ENCODE peak calls at places on chromosomes 12 and 14, in nine cellular contexts. One of them, this sample, is unnamed.

GRCh38 chr14:61601923-61602732 is 93.2 kb upstream of the HIF1A start:
- DNase-seq in stomach: no peak
- DNase-seq in GM23338: no peak
- DNase-seq in transverse colon: no peak
- DNase-seq in suprapubic skin: no peak
- DNase-seq in HCT116: no peak
- DNase-seq in sigmoid colon: no peak
- DNase-seq in prostate gland: no peak
- DNase-seq in HL-60: peak; percentile 36
- DNase-seq in this sample: no peak

GRCh38 chr12:100375023-100375737 is 18.3 kb downstream of the SLC17A8 start:
- DNase-seq in sigmoid colon: peak; percentile 89
- DNase-seq in suprapubic skin: no peak
- DNase-seq in prostate gland: peak; percentile 8
- DNase-seq in transverse colon: peak; percentile 35
- DNase-seq in HCT116: no peak
- DNase-seq in HL-60: no peak
- DNase-seq in GM23338: peak; percentile 18
- DNase-seq in stomach: peak; percentile 48
- DNase-seq in this sample: no peak

GRCh38 chr12:25985296-25985992 is 27.0 kb downstream of the RASSF8 start:
- DNase-seq in HCT116: no peak
- DNase-seq in prostate gland: no peak
- DNase-seq in stomach: no peak
- DNase-seq in sigmoid colon: no peak
- DNase-seq in suprapubic skin: no peak
- DNase-seq in transverse colon: no peak
- DNase-seq in GM23338: no peak
- DNase-seq in HL-60: no peak
- DNase-seq in this sample: no peak

GRCh38 chr14:100299238-100299560 is 7.0 kb downstream of the SLC25A29 start:
- DNase-seq in suprapubic skin: no peak
- DNase-seq in HCT116: no peak
- DNase-seq in stomach: no peak
- DNase-seq in HL-60: no peak
- DNase-seq in GM23338: no peak
- DNase-seq in sigmoid colon: peak; percentile 59
- DNase-seq in transverse colon: no peak
- DNase-seq in prostate gland: no peak
- DNase-seq in this sample: no peak

GRCh38 chr14:45199246-45199645 is 53.8 kb downstream of the MIS18BP1 start:
- DNase-seq in GM23338: no peak
- DNase-seq in stomach: no peak
- DNase-seq in sigmoid colon: no peak
- DNase-seq in HCT116: no peak
- DNase-seq in suprapubic skin: no peak
- DNase-seq in transverse colon: no peak
- DNase-seq in HL-60: no peak
- DNase-seq in prostate gland: no peak
- DNase-seq in this sample: no peak

GRCh38 chr14:60805881-60806569 is 71.5 kb downstream of the MNAT1 start:
- DNase-seq in sigmoid colon: no peak
- DNase-seq in transverse colon: no peak
- DNase-seq in suprapubic skin: no peak
- DNase-seq in stomach: no peak
- DNase-seq in GM23338: no peak
- DNase-seq in prostate gland: no peak
- DNase-seq in HL-60: no peak
- DNase-seq in HCT116: no peak
- DNase-seq in this sample: no peak

GRCh38 chr12:40390980-40391379 is 166.2 kb downstream of the LRRK2 start:
- DNase-seq in suprapubic skin: no peak
- DNase-seq in HCT116: no peak
- DNase-seq in stomach: no peak
- DNase-seq in sigmoid colon: no peak
- DNase-seq in transverse colon: no peak
- DNase-seq in GM23338: no peak
- DNase-seq in HL-60: no peak
- DNase-seq in prostate gland: no peak
- DNase-seq in this sample: no peak

GRCh38 chr12:93707836-93708235 is 30.7 kb downstream of the CRADD start:
- DNase-seq in sigmoid colon: no peak
- DNase-seq in prostate gland: no peak
- DNase-seq in GM23338: no peak
- DNase-seq in stomach: no peak
- DNase-seq in HCT116: peak; percentile 26
- DNase-seq in suprapubic skin: no peak
- DNase-seq in HL-60: no peak
- DNase-seq in transverse colon: no peak
- DNase-seq in this sample: no peak

GRCh38 chr12:88558341-88558867 is 21.9 kb downstream of the KITLG start:
- DNase-seq in prostate gland: no peak
- DNase-seq in sigmoid colon: no peak
- DNase-seq in suprapubic skin: no peak
- DNase-seq in stomach: no peak
- DNase-seq in HCT116: no peak
- DNase-seq in HL-60: no peak
- DNase-seq in GM23338: no peak
- DNase-seq in transverse colon: no peak
- DNase-seq in this sample: no peak

GRCh38 chr12:88552672-88553079 is 27.6 kb downstream of the KITLG start:
- DNase-seq in prostate gland: peak; percentile 38
- DNase-seq in HL-60: no peak
- DNase-seq in HCT116: no peak
- DNase-seq in suprapubic skin: no peak
- DNase-seq in stomach: no peak
- DNase-seq in sigmoid colon: no peak
- DNase-seq in GM23338: no peak
- DNase-seq in transverse colon: no peak
- DNase-seq in this sample: no peak

GRCh38 chr12:88549929-88550328 is 30.3 kb downstream of the KITLG start:
- DNase-seq in stomach: no peak
- DNase-seq in transverse colon: no peak
- DNase-seq in sigmoid colon: no peak
- DNase-seq in suprapubic skin: no peak
- DNase-seq in HL-60: no peak
- DNase-seq in GM23338: no peak
- DNase-seq in HCT116: no peak
- DNase-seq in prostate gland: no peak
- DNase-seq in this sample: no peak

GRCh38 chr12:88556213-88556612 is 24.1 kb downstream of the KITLG start:
- DNase-seq in prostate gland: no peak
- DNase-seq in suprapubic skin: no peak
- DNase-seq in sigmoid colon: no peak
- DNase-seq in HCT116: no peak
- DNase-seq in HL-60: no peak
- DNase-seq in transverse colon: no peak
- DNase-seq in stomach: no peak
- DNase-seq in GM23338: no peak
- DNase-seq in this sample: no peak

DNA sequence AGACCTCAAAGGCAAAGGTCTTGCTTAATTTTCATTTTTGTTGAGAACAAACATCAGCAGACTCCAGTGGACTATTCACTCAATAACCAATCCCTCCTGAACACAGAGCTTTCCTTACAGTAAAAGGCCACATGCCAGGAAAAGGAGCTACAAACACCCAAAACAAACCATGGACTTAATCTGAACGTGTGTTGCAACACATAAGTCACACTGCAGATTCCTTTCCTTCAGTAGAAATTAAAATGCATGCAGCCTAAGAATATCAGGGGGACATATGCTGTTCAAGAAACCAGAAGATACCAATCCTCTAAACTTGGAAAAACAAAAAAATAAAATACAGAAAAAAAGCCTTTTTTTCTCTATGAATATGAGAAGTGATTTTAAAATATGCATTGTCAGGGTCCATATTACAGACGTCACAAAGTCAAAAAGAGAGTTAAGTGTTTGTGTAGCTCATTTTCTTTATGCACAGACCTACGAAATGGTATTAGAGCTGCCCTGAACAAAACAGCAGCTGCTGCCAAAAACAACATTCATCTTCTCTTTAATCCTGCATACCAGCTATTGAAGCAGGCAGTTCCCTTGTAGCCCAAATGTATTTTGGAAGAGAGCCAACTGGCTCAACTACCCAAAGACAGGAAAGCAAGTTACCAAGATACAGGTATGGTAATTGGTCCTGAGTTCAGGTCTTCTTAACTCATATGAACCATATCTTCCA is 26.2 kb downstream of the KITLG start:
- DNase-seq in sigmoid colon: no peak
- DNase-seq in stomach: no peak
- DNase-seq in HL-60: no peak
- DNase-seq in transverse colon: no peak
- DNase-seq in GM23338: no peak
- DNase-seq in HCT116: peak; percentile 49
- DNase-seq in suprapubic skin: no peak
- DNase-seq in prostate gland: peak; percentile 73
- DNase-seq in this sample: peak; percentile 54
- TF ChIP-seq POLR2AphosphoS5 in sigmoid colon: no peak
- TF ChIP-seq POLR2AphosphoS5 in stomach: no peak
- TF ChIP-seq POLR2AphosphoS5 in HL-60: no peak
- TF ChIP-seq POLR2AphosphoS5 in transverse colon: no peak
- TF ChIP-seq POLR2AphosphoS5 in GM23338: no peak
- TF ChIP-seq POLR2AphosphoS5 in HCT116: peak; percentile 58
- TF ChIP-seq POLR2AphosphoS5 in suprapubic skin: no peak
- TF ChIP-seq POLR2AphosphoS5 in prostate gland: peak; percentile 60
- TF ChIP-seq POLR2AphosphoS5 in this sample: no peak

GRCh38 chr12:57603323-57603722 is 1.3 kb upstream of the DTX3 start:
- DNase-seq in sigmoid colon: no peak
- DNase-seq in HCT116: no peak
- DNase-seq in suprapubic skin: no peak
- DNase-seq in GM23338: no peak
- DNase-seq in HL-60: no peak
- DNase-seq in transverse colon: no peak
- DNase-seq in prostate gland: no peak
- DNase-seq in stomach: no peak
- DNase-seq in this sample: no peak

GRCh38 chr12:57602544-57602943 is 2.1 kb upstream of the DTX3 start:
- DNase-seq in prostate gland: no peak
- DNase-seq in HCT116: no peak
- DNase-seq in transverse colon: no peak
- DNase-seq in sigmoid colon: no peak
- DNase-seq in suprapubic skin: no peak
- DNase-seq in GM23338: no peak
- DNase-seq in HL-60: no peak
- DNase-seq in stomach: no peak
- DNase-seq in this sample: no peak

GRCh38 chr12:57604454-57605307 is at the start of gene DTX3:
- DNase-seq in suprapubic skin: no peak
- DNase-seq in prostate gland: peak; percentile 66
- DNase-seq in transverse colon: no peak
- DNase-seq in HCT116: no peak
- DNase-seq in stomach: no peak
- DNase-seq in sigmoid colon: peak; percentile 81
- DNase-seq in HL-60: no peak
- DNase-seq in GM23338: peak; percentile 70
- DNase-seq in this sample: no peak

GRCh38 chr12:57605308-57606015 is 838 bp downstream of the DTX3 start:
- DNase-seq in stomach: no peak
- DNase-seq in HCT116: no peak
- DNase-seq in GM23338: peak; percentile 34
- DNase-seq in sigmoid colon: no peak
- DNase-seq in HL-60: no peak
- DNase-seq in suprapubic skin: no peak
- DNase-seq in transverse colon: peak; percentile 44
- DNase-seq in prostate gland: no peak
- DNase-seq in this sample: no peak

DNA sequence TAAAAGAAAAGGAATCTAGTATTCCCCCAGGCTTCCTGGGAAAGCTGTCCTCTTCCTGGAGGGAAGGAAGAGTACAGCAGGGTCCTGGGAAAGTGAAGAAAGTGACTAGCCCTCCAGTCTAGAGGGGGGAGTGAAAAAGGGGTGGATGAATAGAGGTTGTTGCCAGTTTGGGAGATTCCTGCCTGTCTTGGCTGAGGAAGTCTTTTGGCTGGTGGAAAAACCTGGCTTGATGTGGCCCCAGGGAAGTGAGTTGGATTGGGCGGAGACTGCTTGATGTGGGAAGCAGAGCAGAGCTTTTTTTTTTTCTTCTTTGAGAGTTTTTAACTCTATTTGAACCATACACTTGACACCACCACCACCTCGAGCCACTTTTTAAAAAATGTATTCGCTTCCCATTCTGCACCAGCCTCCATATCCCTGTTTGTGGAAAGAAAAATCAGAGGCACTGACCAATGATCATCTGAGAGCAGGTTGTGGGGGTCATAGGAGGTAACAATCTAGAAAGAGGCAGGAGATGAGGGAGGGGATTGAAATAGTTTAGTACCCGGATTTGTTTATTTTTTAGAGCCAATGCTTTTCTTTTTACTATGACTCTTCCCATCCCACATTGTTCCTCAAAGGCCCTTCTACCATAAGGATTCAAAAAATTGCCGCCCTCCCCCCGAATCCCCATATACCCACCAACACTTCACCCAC is 718 bp upstream of the DTX3 start:
- DNase-seq in transverse colon: peak; percentile 41
- DNase-seq in sigmoid colon: peak; percentile 90
- DNase-seq in stomach: no peak
- DNase-seq in HCT116: no peak
- DNase-seq in prostate gland: peak; percentile 59
- DNase-seq in HL-60: no peak
- DNase-seq in GM23338: peak; percentile 75
- DNase-seq in suprapubic skin: no peak
- DNase-seq in this sample: peak; percentile 82
- H3K4me3 ChIP-seq in transverse colon: peak overlapping the region; percentile 55
- H3K4me3 ChIP-seq in sigmoid colon: peak overlapping the region; percentile 75
- H3K4me3 ChIP-seq in stomach: peak overlapping the region; percentile 79
- H3K4me3 ChIP-seq in HCT116: no peak overlapping the region
- H3K4me3 ChIP-seq in prostate gland: peak overlapping the region; percentile 89
- H3K4me3 ChIP-seq in HL-60: no peak overlapping the region
- H3K4me3 ChIP-seq in GM23338: peak overlapping the region; percentile 93
- H3K4me3 ChIP-seq in suprapubic skin: peak overlapping the region; percentile 64
- H3K4me3 ChIP-seq in this sample: peak overlapping the region; percentile 100

GRCh38 chr12:1131811-1132224 is 140.8 kb downstream of the ERC1 start:
- DNase-seq in HCT116: no peak
- DNase-seq in sigmoid colon: no peak
- DNase-seq in transverse colon: no peak
- DNase-seq in GM23338: no peak
- DNase-seq in HL-60: no peak
- DNase-seq in prostate gland: peak; percentile 81
- DNase-seq in suprapubic skin: no peak
- DNase-seq in stomach: peak; percentile 40
- DNase-seq in this sample: peak; percentile 32

GRCh38 chr12:1130164-1130563 is 139.1 kb downstream of the ERC1 start:
- DNase-seq in stomach: peak; percentile 81
- DNase-seq in GM23338: no peak
- DNase-seq in HL-60: no peak
- DNase-seq in sigmoid colon: no peak
- DNase-seq in transverse colon: peak; percentile 80
- DNase-seq in prostate gland: no peak
- DNase-seq in suprapubic skin: no peak
- DNase-seq in HCT116: peak; percentile 78
- DNase-seq in this sample: no peak

GRCh38 chr12:1127021-1127420 is 136.0 kb downstream of the ERC1 start:
- DNase-seq in prostate gland: no peak
- DNase-seq in sigmoid colon: no peak
- DNase-seq in HL-60: no peak
- DNase-seq in GM23338: no peak
- DNase-seq in HCT116: no peak
- DNase-seq in transverse colon: no peak
- DNase-seq in stomach: no peak
- DNase-seq in suprapubic skin: no peak
- DNase-seq in this sample: no peak

GRCh38 chr12:1130571-1130970 is 139.5 kb downstream of the ERC1 start:
- DNase-seq in stomach: no peak
- DNase-seq in GM23338: no peak
- DNase-seq in prostate gland: no peak
- DNase-seq in suprapubic skin: no peak
- DNase-seq in sigmoid colon: no peak
- DNase-seq in transverse colon: no peak
- DNase-seq in HCT116: peak; percentile 31
- DNase-seq in HL-60: no peak
- DNase-seq in this sample: no peak

DNA sequence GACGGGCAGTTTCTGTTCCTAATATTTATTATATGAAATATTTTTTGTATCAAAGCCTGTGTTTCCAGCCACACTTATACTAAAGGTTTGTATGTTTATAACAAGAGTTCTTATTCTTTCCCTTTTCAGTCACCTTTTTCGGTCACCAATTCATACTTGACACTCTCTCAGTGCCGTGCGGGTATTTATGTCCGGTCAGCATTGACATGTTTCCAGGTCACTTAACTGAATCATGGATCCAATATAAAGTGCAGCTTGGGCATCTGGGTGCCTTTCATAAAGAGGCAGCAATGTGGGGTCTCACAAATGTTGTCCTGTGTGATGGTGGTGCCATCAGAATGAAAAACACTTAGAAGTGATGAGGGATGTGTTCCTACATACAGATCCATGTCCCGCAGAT is 141.3 kb downstream of the ERC1 start:
- DNase-seq in suprapubic skin: no peak
- DNase-seq in transverse colon: no peak
- DNase-seq in prostate gland: no peak
- DNase-seq in HL-60: no peak
- DNase-seq in stomach: no peak
- DNase-seq in sigmoid colon: no peak
- DNase-seq in HCT116: no peak
- DNase-seq in GM23338: no peak
- DNase-seq in this sample: no peak
- H3K27ac ChIP-seq in suprapubic skin: no peak overlapping the region
- H3K27ac ChIP-seq in transverse colon: no peak overlapping the region
- H3K27ac ChIP-seq in prostate gland: peak overlapping the region; percentile 70
- H3K27ac ChIP-seq in HL-60: no peak overlapping the region
- H3K27ac ChIP-seq in stomach: peak overlapping the region; percentile 58
- H3K27ac ChIP-seq in sigmoid colon: no peak overlapping the region
- H3K27ac ChIP-seq in HCT116: no peak overlapping the region
- H3K27ac ChIP-seq in GM23338: no peak overlapping the region
- H3K27ac ChIP-seq in this sample: no peak overlapping the region

GRCh38 chr12:97301576-97301975 is 161.0 kb upstream of the RMST start:
- DNase-seq in suprapubic skin: no peak
- DNase-seq in transverse colon: no peak
- DNase-seq in sigmoid colon: no peak
- DNase-seq in HCT116: no peak
- DNase-seq in HL-60: no peak
- DNase-seq in GM23338: no peak
- DNase-seq in prostate gland: no peak
- DNase-seq in stomach: no peak
- DNase-seq in this sample: no peak

GRCh38 chr12:97306121-97306520 is 156.5 kb upstream of the RMST start:
- DNase-seq in suprapubic skin: no peak
- DNase-seq in GM23338: no peak
- DNase-seq in prostate gland: no peak
- DNase-seq in HCT116: no peak
- DNase-seq in sigmoid colon: no peak
- DNase-seq in HL-60: no peak
- DNase-seq in transverse colon: no peak
- DNase-seq in stomach: no peak
- DNase-seq in this sample: no peak

GRCh38 chr12:97299867-97300266 is 162.7 kb upstream of the RMST start:
- DNase-seq in suprapubic skin: no peak
- DNase-seq in HL-60: no peak
- DNase-seq in HCT116: no peak
- DNase-seq in stomach: no peak
- DNase-seq in transverse colon: no peak
- DNase-seq in sigmoid colon: no peak
- DNase-seq in GM23338: no peak
- DNase-seq in prostate gland: no peak
- DNase-seq in this sample: no peak

GRCh38 chr12:97300921-97301320 is 161.7 kb upstream of the RMST start:
- DNase-seq in HL-60: no peak
- DNase-seq in GM23338: no peak
- DNase-seq in stomach: no peak
- DNase-seq in transverse colon: no peak
- DNase-seq in prostate gland: no peak
- DNase-seq in suprapubic skin: no peak
- DNase-seq in sigmoid colon: no peak
- DNase-seq in HCT116: no peak
- DNase-seq in this sample: no peak

GRCh38 chr12:97300431-97300830 is 162.2 kb upstream of the RMST start:
- DNase-seq in GM23338: no peak
- DNase-seq in HL-60: no peak
- DNase-seq in stomach: no peak
- DNase-seq in sigmoid colon: no peak
- DNase-seq in transverse colon: no peak
- DNase-seq in suprapubic skin: no peak
- DNase-seq in HCT116: no peak
- DNase-seq in prostate gland: no peak
- DNase-seq in this sample: no peak
- TF ChIP-seq POLR2AphosphoS5 in GM23338: no peak
- TF ChIP-seq POLR2AphosphoS5 in HL-60: no peak
- TF ChIP-seq POLR2AphosphoS5 in stomach: no peak
- TF ChIP-seq POLR2AphosphoS5 in sigmoid colon: no peak
- TF ChIP-seq POLR2AphosphoS5 in transverse colon: no peak
- TF ChIP-seq POLR2AphosphoS5 in suprapubic skin: no peak
- TF ChIP-seq POLR2AphosphoS5 in HCT116: no peak
- TF ChIP-seq POLR2AphosphoS5 in prostate gland: no peak
- TF ChIP-seq POLR2AphosphoS5 in this sample: no peak

This sample was measured in breast epithelium.